ENCODE peak calls at places on chromosomes 1 and 21, in four cellular contexts. T, A, W and I are unnamed samples.

GRCh38 chr1:231420959-231421615 is 1.0 kb downstream of the EGLN1 start:
- DNase-seq in T (peak; percentile 65), A (peak; percentile 58), W (peak; percentile 12), I (peak; percentile 61)

GRCh38 chr1:228016653-228017355 is 10.0 kb downstream of the WNT3A start:
- DNase-seq in T (no peak), A (no peak), W (no peak), I (no peak)

GRCh38 chr1:26066857-26067256 is 573 bp downstream of the TRIM63 start:
- DNase-seq in T (no peak), A (peak; percentile 61), W (no peak), I (no peak)

GRCh38 chr1:177934461-177934860 is 35.4 kb downstream of the SEC16B start:
- DNase-seq in T (no peak), A (no peak), W (no peak), I (no peak)

GRCh38 chr21:44980562-44981489 is 41.0 kb downstream of the SLX9 start:
- DNase-seq in T (no peak), A (no peak), W (no peak), I (no peak)

GRCh38 chr1:109508001-109508872 is 1.3 kb downstream of the AMIGO1 start:
- DNase-seq in T (no peak), A (no peak), W (no peak), I (no peak)

GRCh38 chr1:53681647-53682368 is 57.2 kb downstream of the GLIS1 start:
- DNase-seq in T (no peak), A (peak; percentile 49), W (peak; percentile 17), I (peak; percentile 91)

GRCh38 chr1:114669562-114670082 is at the start of gene DENND2C:
- DNase-seq in T (peak; percentile 75), A (no peak), W (no peak), I (no peak)

GRCh38 chr1:230174765-230175747 is 108.0 kb downstream of the GALNT2 start:
- DNase-seq in T (no peak), A (no peak), W (no peak), I (no peak)

GRCh38 chr1:232766224-232766890 is 38.9 kb upstream of the MAP10 start:
- DNase-seq in T (no peak), A (no peak), W (no peak), I (peak; percentile 17)

GRCh38 chr1:247517795-247518612 is 18.2 kb downstream of the OR2C3 start:
- DNase-seq in T (no peak), A (no peak), W (no peak), I (no peak)

GRCh38 chr1:235883261-235883927 is 16.7 kb upstream of the LYST start:
- DNase-seq in T (peak; percentile 86), A (peak; percentile 91), W (no peak), I (peak; percentile 81)

GRCh38 chr1:46489169-46489637 is 433 bp upstream of the DMBX1 start:
- DNase-seq in T (no peak), A (no peak), W (no peak), I (peak; percentile 64)

GRCh38 chr1:161989801-161990200 is 33.9 kb downstream of the OLFML2B start:
- DNase-seq in T (no peak), A (no peak), W (no peak), I (no peak)

GRCh38 chr1:34328281-34328680 is 151.6 kb downstream of the C1orf94 start:
- DNase-seq in T (no peak), A (no peak), W (no peak), I (no peak)

GRCh38 chr21:44079846-44080245 is 27.4 kb upstream of the PWP2 start:
- DNase-seq in T (no peak), A (no peak), W (no peak), I (no peak)

GRCh38 chr1:225422795-225423517 is 4.9 kb downstream of the LBR start:
- DNase-seq in T (no peak), A (no peak), W (no peak), I (no peak)

GRCh38 chr1:71049951-71050598 is 2.5 kb upstream of the PTGER3 start:
- DNase-seq in T (peak; percentile 69), A (peak; percentile 84), W (no peak), I (peak; percentile 35)

GRCh38 chr1:197776348-197777082 is 1.2 kb upstream of the DENND1B start:
- DNase-seq in T (peak; percentile 60), A (peak; percentile 19), W (no peak), I (peak; percentile 38)

GRCh38 chr1:230550428-230550827 is 91.9 kb upstream of the COG2 start:
- DNase-seq in T (peak; percentile 28), A (peak; percentile 3), W (no peak), I (no peak)

GRCh38 chr1:109541102-109541501 is 1.4 kb downstream of the GPR61 start:
- DNase-seq in T (no peak), A (no peak), W (no peak), I (no peak)

GRCh38 chr1:78950801-78951200 is 55.7 kb downstream of the ADGRL4 start:
- DNase-seq in T (no peak), A (no peak), W (no peak), I (no peak)

GRCh38 chr1:167342846-167343245 is 122.2 kb downstream of the POU2F1 start:
- DNase-seq in T (no peak), A (no peak), W (no peak), I (no peak)

GRCh38 chr1:57551476-57551875 is 127.6 kb upstream of the DAB1 start:
- DNase-seq in T (no peak), A (no peak), W (no peak), I (no peak)

GRCh38 chr1:23098463-23099170 is 70.0 kb downstream of the LUZP1 start:
- DNase-seq in T (peak; percentile 65), A (peak; percentile 85), W (peak; percentile 43), I (peak; percentile 73)

GRCh38 chr1:32351077-32351858 is 11.0 kb downstream of the FAM229A start:
- DNase-seq in T (peak; percentile 87), A (peak; percentile 97), W (peak; percentile 87), I (peak; percentile 99)

GRCh38 chr1:40076895-40077312 is 20.1 kb downstream of the PPT1 start:
- DNase-seq in T (no peak), A (peak; percentile 92), W (no peak), I (no peak)

GRCh38 chr1:116771997-116772647 is 17.9 kb downstream of the CD2 start:
- DNase-seq in T (no peak), A (no peak), W (no peak), I (no peak)

GRCh38 chr1:156959414-156959813 is 39.0 kb downstream of the LRRC71 start:
- DNase-seq in T (no peak), A (no peak), W (no peak), I (no peak)

GRCh38 chr1:3717041-3717714 is 35.1 kb upstream of the CCDC27 start:
- DNase-seq in T (no peak), A (no peak), W (no peak), I (no peak)

GRCh38 chr1:224733021-224733911 is 117.1 kb downstream of the CNIH3 start:
- DNase-seq in T (peak; percentile 54), A (peak; percentile 47), W (no peak), I (no peak)

GRCh38 chr1:233337505-233337904 is 10.0 kb downstream of the MAP3K21 start:
- DNase-seq in T (no peak), A (no peak), W (no peak), I (no peak)